ENCODE peak calls at places on chromosomes 2 and 18, in nine cellular contexts. One of them, this sample, is unnamed.

GRCh38 chr18:3720818-3721545 is 271.0 kb downstream of the TGIF1 start:
- DNase-seq in B cell: no peak
- DNase-seq in astrocyte of the spinal cord: no peak
- DNase-seq in uterus: no peak
- DNase-seq in Peyer's patch: no peak
- DNase-seq in GM10248: no peak
- DNase-seq in HCT116: no peak
- DNase-seq in HFFc6: no peak
- DNase-seq in CD8-positive, alpha-beta T cell: no peak
- DNase-seq in this sample: no peak

GRCh38 chr2:132978840-132979239 is 308.8 kb upstream of the LYPD1 start:
- DNase-seq in B cell: no peak
- DNase-seq in astrocyte of the spinal cord: no peak
- DNase-seq in uterus: no peak
- DNase-seq in Peyer's patch: no peak
- DNase-seq in GM10248: no peak
- DNase-seq in HCT116: no peak
- DNase-seq in HFFc6: no peak
- DNase-seq in CD8-positive, alpha-beta T cell: no peak
- DNase-seq in this sample: no peak

GRCh38 chr18:8287184-8287885 is 321.9 kb upstream of the RAB12 start:
- DNase-seq in B cell: no peak
- DNase-seq in astrocyte of the spinal cord: no peak
- DNase-seq in uterus: no peak
- DNase-seq in Peyer's patch: no peak
- DNase-seq in GM10248: no peak
- DNase-seq in HCT116: no peak
- DNase-seq in HFFc6: no peak
- DNase-seq in CD8-positive, alpha-beta T cell: no peak
- DNase-seq in this sample: no peak

GRCh38 chr2:229443141-229443540 is 172.1 kb upstream of the PID1 start:
- DNase-seq in B cell: no peak
- DNase-seq in astrocyte of the spinal cord: no peak
- DNase-seq in uterus: no peak
- DNase-seq in Peyer's patch: no peak
- DNase-seq in GM10248: no peak
- DNase-seq in HCT116: no peak
- DNase-seq in HFFc6: no peak
- DNase-seq in CD8-positive, alpha-beta T cell: no peak
- DNase-seq in this sample: no peak

GRCh38 chr2:192159764-192160163 is 35.0 kb downstream of the TMEFF2 start:
- DNase-seq in B cell: no peak
- DNase-seq in astrocyte of the spinal cord: no peak
- DNase-seq in uterus: no peak
- DNase-seq in Peyer's patch: no peak
- DNase-seq in GM10248: no peak
- DNase-seq in HCT116: no peak
- DNase-seq in HFFc6: no peak
- DNase-seq in CD8-positive, alpha-beta T cell: no peak
- DNase-seq in this sample: no peak

GRCh38 chr2:133324150-133324561 is 244.1 kb downstream of the NCKAP5 start:
- DNase-seq in B cell: no peak
- DNase-seq in astrocyte of the spinal cord: peak; percentile 78
- DNase-seq in uterus: no peak
- DNase-seq in Peyer's patch: no peak
- DNase-seq in GM10248: no peak
- DNase-seq in HCT116: no peak
- DNase-seq in HFFc6: peak; percentile 80
- DNase-seq in CD8-positive, alpha-beta T cell: no peak
- DNase-seq in this sample: no peak

GRCh38 chr2:109613922-109614714 is at the start of the genes SEPTIN10 and SOWAHC:
- DNase-seq in B cell: peak; percentile 83
- DNase-seq in astrocyte of the spinal cord: peak; percentile 100
- DNase-seq in uterus: peak; percentile 96
- DNase-seq in Peyer's patch: peak; percentile 94
- DNase-seq in GM10248: peak; percentile 90
- DNase-seq in HCT116: peak; percentile 97
- DNase-seq in HFFc6: peak; percentile 99
- DNase-seq in CD8-positive, alpha-beta T cell: peak; percentile 81
- DNase-seq in this sample: peak; percentile 94

GRCh38 chr18:12255626-12256026 is 1.5 kb downstream of the CIDEA start:
- DNase-seq in B cell: no peak
- DNase-seq in astrocyte of the spinal cord: no peak
- DNase-seq in uterus: no peak
- DNase-seq in Peyer's patch: no peak
- DNase-seq in GM10248: no peak
- DNase-seq in HCT116: peak; percentile 50
- DNase-seq in HFFc6: no peak
- DNase-seq in CD8-positive, alpha-beta T cell: no peak
- DNase-seq in this sample: no peak

GRCh38 chr2:201256001-201256544 is 4.3 kb upstream of the CASP8 start:
- DNase-seq in B cell: no peak
- DNase-seq in astrocyte of the spinal cord: no peak
- DNase-seq in uterus: no peak
- DNase-seq in Peyer's patch: no peak
- DNase-seq in GM10248: no peak
- DNase-seq in HCT116: no peak
- DNase-seq in HFFc6: no peak
- DNase-seq in CD8-positive, alpha-beta T cell: no peak
- DNase-seq in this sample: no peak

GRCh38 chr2:70089220-70089945 is 2.1 kb downstream of the PCBP1 start:
- DNase-seq in B cell: no peak
- DNase-seq in astrocyte of the spinal cord: peak; percentile 36
- DNase-seq in uterus: no peak
- DNase-seq in Peyer's patch: peak; percentile 54
- DNase-seq in GM10248: no peak
- DNase-seq in HCT116: no peak
- DNase-seq in HFFc6: no peak
- DNase-seq in CD8-positive, alpha-beta T cell: peak; percentile 64
- DNase-seq in this sample: peak; percentile 23

GRCh38 chr2:196783431-196784094 is 15.9 kb downstream of the GTF3C3 start:
- DNase-seq in B cell: no peak
- DNase-seq in astrocyte of the spinal cord: peak; percentile 47
- DNase-seq in uterus: no peak
- DNase-seq in Peyer's patch: no peak
- DNase-seq in GM10248: peak; percentile 18
- DNase-seq in HCT116: no peak
- DNase-seq in HFFc6: peak; percentile 41
- DNase-seq in CD8-positive, alpha-beta T cell: no peak
- DNase-seq in this sample: no peak

GRCh38 chr2:217055624-217056023 is 195.8 kb upstream of the TNP1 start:
- DNase-seq in B cell: no peak
- DNase-seq in astrocyte of the spinal cord: no peak
- DNase-seq in uterus: no peak
- DNase-seq in Peyer's patch: no peak
- DNase-seq in GM10248: no peak
- DNase-seq in HCT116: no peak
- DNase-seq in HFFc6: no peak
- DNase-seq in CD8-positive, alpha-beta T cell: no peak
- DNase-seq in this sample: no peak
- TF ChIP-seq CTCF in B cell: no peak
- TF ChIP-seq CTCF in astrocyte of the spinal cord: no peak
- TF ChIP-seq CTCF in uterus: no peak
- TF ChIP-seq CTCF in Peyer's patch: no peak
- TF ChIP-seq CTCF in GM10248: no peak
- TF ChIP-seq CTCF in HCT116: no peak
- TF ChIP-seq CTCF in HFFc6: no peak
- TF ChIP-seq CTCF in CD8-positive, alpha-beta T cell: no peak
- TF ChIP-seq CTCF in this sample: no peak

GRCh38 chr2:16034151-16034974 is 94.0 kb downstream of the MYCN start:
- DNase-seq in B cell: no peak
- DNase-seq in astrocyte of the spinal cord: no peak
- DNase-seq in uterus: no peak
- DNase-seq in Peyer's patch: no peak
- DNase-seq in GM10248: no peak
- DNase-seq in HCT116: peak; percentile 13
- DNase-seq in HFFc6: no peak
- DNase-seq in CD8-positive, alpha-beta T cell: no peak
- DNase-seq in this sample: no peak
- TF ChIP-seq CTCF in B cell: no peak
- TF ChIP-seq CTCF in astrocyte of the spinal cord: no peak
- TF ChIP-seq CTCF in uterus: no peak
- TF ChIP-seq CTCF in Peyer's patch: peak; percentile 27
- TF ChIP-seq CTCF in GM10248: no peak
- TF ChIP-seq CTCF in HCT116: peak; percentile 60
- TF ChIP-seq CTCF in HFFc6: no peak
- TF ChIP-seq CTCF in CD8-positive, alpha-beta T cell: no peak
- TF ChIP-seq CTCF in this sample: peak; percentile 55

DNA sequence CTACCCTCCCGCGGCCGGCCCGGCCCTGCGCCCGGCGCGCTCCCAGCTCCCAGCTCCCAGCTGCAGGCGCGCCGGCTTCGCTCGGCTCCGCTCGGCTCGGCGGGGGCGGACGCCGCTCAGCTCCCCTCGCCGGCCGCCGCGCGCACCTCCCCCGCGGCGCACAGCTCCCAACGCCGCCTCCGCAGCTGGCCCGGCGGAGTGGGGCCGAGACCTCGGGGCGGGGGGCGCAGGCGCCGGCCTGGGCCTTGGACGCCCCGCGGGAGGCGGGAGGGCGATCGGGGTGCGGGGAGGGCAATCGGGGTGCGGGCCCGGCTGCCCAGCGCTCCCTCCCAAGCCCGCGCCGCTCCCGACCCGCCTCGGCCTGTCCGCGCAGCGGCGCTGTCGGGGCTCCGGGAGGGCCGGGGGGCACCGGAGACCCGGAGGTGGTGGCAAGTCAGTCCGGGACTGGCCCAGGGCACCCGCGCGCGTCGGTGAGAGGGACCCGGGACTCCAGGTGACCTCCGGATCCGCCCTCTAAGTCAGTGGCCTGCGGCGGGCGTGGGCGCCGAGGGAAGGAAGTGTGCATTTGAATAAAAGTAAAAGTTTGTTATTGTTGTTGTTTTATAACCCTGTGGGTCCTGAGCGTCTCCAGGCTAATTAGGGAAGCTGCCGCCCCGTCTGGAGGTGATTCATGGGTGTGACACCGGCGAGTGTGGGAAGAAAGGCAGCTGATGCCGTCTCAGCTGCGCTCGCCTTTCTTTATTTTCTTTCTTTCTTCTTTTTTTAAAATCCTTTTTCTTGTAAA is at the start of gene CRACDL:
- DNase-seq in B cell: peak; percentile 15
- DNase-seq in astrocyte of the spinal cord: no peak
- DNase-seq in uterus: no peak
- DNase-seq in Peyer's patch: no peak
- DNase-seq in GM10248: no peak
- DNase-seq in HCT116: no peak
- DNase-seq in HFFc6: no peak
- DNase-seq in CD8-positive, alpha-beta T cell: no peak
- DNase-seq in this sample: no peak
- TF ChIP-seq CTCF in B cell: no peak
- TF ChIP-seq CTCF in astrocyte of the spinal cord: no peak
- TF ChIP-seq CTCF in uterus: no peak
- TF ChIP-seq CTCF in Peyer's patch: no peak
- TF ChIP-seq CTCF in GM10248: no peak
- TF ChIP-seq CTCF in HCT116: no peak
- TF ChIP-seq CTCF in HFFc6: no peak
- TF ChIP-seq CTCF in CD8-positive, alpha-beta T cell: no peak
- TF ChIP-seq CTCF in this sample: peak; percentile 45

DNA sequence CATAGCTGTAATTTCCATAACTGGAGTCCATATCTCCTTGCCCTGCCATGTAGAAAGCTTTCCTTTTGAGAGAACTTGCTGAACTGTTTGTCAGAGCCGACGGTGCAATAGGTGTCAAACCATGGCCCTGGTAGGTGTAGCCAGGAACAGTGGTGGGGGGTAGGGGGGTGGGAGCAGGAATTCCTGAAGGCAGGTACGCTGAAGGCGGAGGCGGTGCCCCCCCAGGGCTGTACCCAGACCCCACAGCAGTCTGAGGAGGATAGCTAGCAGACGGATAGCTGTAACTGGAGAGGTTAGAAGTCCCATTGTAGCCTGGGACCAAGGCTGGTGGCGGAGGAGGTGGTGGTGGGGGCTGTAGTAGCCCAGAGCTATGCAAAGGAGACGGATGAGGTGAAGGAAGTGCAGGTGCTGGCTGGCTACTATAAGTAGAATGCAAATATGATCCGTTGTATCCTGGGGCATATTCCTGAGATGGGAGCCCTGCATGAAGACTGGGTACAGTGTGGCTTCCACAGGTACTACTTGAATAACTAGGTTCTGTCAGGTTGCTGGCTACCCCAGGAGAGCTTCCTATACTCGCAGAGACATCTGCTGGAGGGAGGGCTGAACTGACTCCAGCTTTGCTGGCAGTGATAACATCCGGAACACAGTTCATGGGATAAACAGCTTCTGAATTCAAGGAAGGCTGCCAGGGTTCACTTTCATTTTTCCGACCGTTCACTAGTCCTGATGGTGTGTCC is 124.8 kb downstream of the FIGN start:
- DNase-seq in B cell: peak; percentile 6
- DNase-seq in astrocyte of the spinal cord: no peak
- DNase-seq in uterus: no peak
- DNase-seq in Peyer's patch: no peak
- DNase-seq in GM10248: peak; percentile 13
- DNase-seq in HCT116: peak; percentile 6
- DNase-seq in HFFc6: no peak
- DNase-seq in CD8-positive, alpha-beta T cell: no peak
- DNase-seq in this sample: no peak
- TF ChIP-seq CTCF in B cell: no peak
- TF ChIP-seq CTCF in astrocyte of the spinal cord: no peak
- TF ChIP-seq CTCF in uterus: no peak
- TF ChIP-seq CTCF in Peyer's patch: peak; percentile 11
- TF ChIP-seq CTCF in GM10248: peak; percentile 9
- TF ChIP-seq CTCF in HCT116: peak; percentile 47
- TF ChIP-seq CTCF in HFFc6: no peak
- TF ChIP-seq CTCF in CD8-positive, alpha-beta T cell: no peak
- TF ChIP-seq CTCF in this sample: peak; percentile 30

GRCh38 chr18:56709463-56709862 is 58.3 kb downstream of the WDR7 start:
- DNase-seq in B cell: no peak
- DNase-seq in astrocyte of the spinal cord: peak; percentile 87
- DNase-seq in uterus: no peak
- DNase-seq in Peyer's patch: peak; percentile 55
- DNase-seq in GM10248: peak; percentile 57
- DNase-seq in HCT116: peak; percentile 69
- DNase-seq in HFFc6: peak; percentile 89
- DNase-seq in CD8-positive, alpha-beta T cell: no peak
- DNase-seq in this sample: no peak
- TF ChIP-seq CTCF in B cell: peak; percentile 16
- TF ChIP-seq CTCF in astrocyte of the spinal cord: peak; percentile 24
- TF ChIP-seq CTCF in uterus: no peak
- TF ChIP-seq CTCF in Peyer's patch: peak; percentile 39
- TF ChIP-seq CTCF in GM10248: peak; percentile 9
- TF ChIP-seq CTCF in HCT116: peak; percentile 44
- TF ChIP-seq CTCF in HFFc6: peak; percentile 75
- TF ChIP-seq CTCF in CD8-positive, alpha-beta T cell: peak; percentile 58
- TF ChIP-seq CTCF in this sample: no peak

GRCh38 chr18:77482190-77482928 is 232.7 kb downstream of the GALR1 start:
- DNase-seq in B cell: no peak
- DNase-seq in astrocyte of the spinal cord: peak; percentile 16
- DNase-seq in uterus: no peak
- DNase-seq in Peyer's patch: no peak
- DNase-seq in GM10248: no peak
- DNase-seq in HCT116: no peak
- DNase-seq in HFFc6: no peak
- DNase-seq in CD8-positive, alpha-beta T cell: no peak
- DNase-seq in this sample: no peak

GRCh38 chr18:77479047-77479446 is 229.4 kb downstream of the GALR1 start:
- DNase-seq in B cell: no peak
- DNase-seq in astrocyte of the spinal cord: no peak
- DNase-seq in uterus: no peak
- DNase-seq in Peyer's patch: no peak
- DNase-seq in GM10248: no peak
- DNase-seq in HCT116: no peak
- DNase-seq in HFFc6: no peak
- DNase-seq in CD8-positive, alpha-beta T cell: no peak
- DNase-seq in this sample: no peak

GRCh38 chr18:77481541-77481940 is 231.9 kb downstream of the GALR1 start:
- DNase-seq in B cell: no peak
- DNase-seq in astrocyte of the spinal cord: peak; percentile 64
- DNase-seq in uterus: no peak
- DNase-seq in Peyer's patch: no peak
- DNase-seq in GM10248: no peak
- DNase-seq in HCT116: no peak
- DNase-seq in HFFc6: no peak
- DNase-seq in CD8-positive, alpha-beta T cell: no peak
- DNase-seq in this sample: no peak

GRCh38 chr18:77478619-77479018 is 229.0 kb downstream of the GALR1 start:
- DNase-seq in B cell: no peak
- DNase-seq in astrocyte of the spinal cord: peak; percentile 29
- DNase-seq in uterus: peak; percentile 53
- DNase-seq in Peyer's patch: peak; percentile 49
- DNase-seq in GM10248: no peak
- DNase-seq in HCT116: no peak
- DNase-seq in HFFc6: no peak
- DNase-seq in CD8-positive, alpha-beta T cell: no peak
- DNase-seq in this sample: no peak
- TF ChIP-seq CTCF in B cell: no peak
- TF ChIP-seq CTCF in astrocyte of the spinal cord: no peak
- TF ChIP-seq CTCF in uterus: no peak
- TF ChIP-seq CTCF in Peyer's patch: peak; percentile 13
- TF ChIP-seq CTCF in GM10248: peak; percentile 1
- TF ChIP-seq CTCF in HCT116: peak; percentile 28
- TF ChIP-seq CTCF in HFFc6: no peak
- TF ChIP-seq CTCF in CD8-positive, alpha-beta T cell: no peak
- TF ChIP-seq CTCF in this sample: no peak